ENCODE peak calls at places on chromosomes 4 and X, in nine cellular contexts. One of them, this sample, is unnamed.
A peak's percentile ranks its signal among the peaks of the same experiment; 100 is the strongest.

GRCh38 chr4:117137143-117137542 is 51.8 kb upstream of the TRAM1L1 start:
- DNase-seq in OCI-LY7: no peak
- DNase-seq in mesendoderm: no peak
- DNase-seq in tibial artery: no peak
- DNase-seq in ovary: no peak
- DNase-seq in ascending aorta: no peak
- DNase-seq in mammary epithelial cell: peak; percentile 96
- DNase-seq in CD8-positive, alpha-beta memory T cell: no peak
- DNase-seq in SJSA1: no peak
- DNase-seq in this sample: no peak

GRCh38 chr4:69748176-69748575 is 12.2 kb downstream of the SULT1B1 start:
- DNase-seq in tibial artery: no peak
- DNase-seq in mesendoderm: no peak
- DNase-seq in mammary epithelial cell: peak; percentile 58
- DNase-seq in CD8-positive, alpha-beta memory T cell: no peak
- DNase-seq in ovary: no peak
- DNase-seq in OCI-LY7: no peak
- DNase-seq in ascending aorta: no peak
- DNase-seq in SJSA1: no peak
- DNase-seq in this sample: no peak

GRCh38 chr4:176769519-176769918 is 23.2 kb downstream of the VEGFC start:
- DNase-seq in mammary epithelial cell: peak; percentile 93
- DNase-seq in OCI-LY7: no peak
- DNase-seq in ascending aorta: no peak
- DNase-seq in tibial artery: no peak
- DNase-seq in ovary: no peak
- DNase-seq in SJSA1: peak; percentile 56
- DNase-seq in mesendoderm: no peak
- DNase-seq in CD8-positive, alpha-beta memory T cell: no peak
- DNase-seq in this sample: no peak

GRCh38 chr4:10704050-10704810 is 19.7 kb upstream of the CLNK start:
- DNase-seq in mammary epithelial cell: no peak
- DNase-seq in mesendoderm: no peak
- DNase-seq in OCI-LY7: no peak
- DNase-seq in ovary: no peak
- DNase-seq in SJSA1: no peak
- DNase-seq in CD8-positive, alpha-beta memory T cell: no peak
- DNase-seq in ascending aorta: no peak
- DNase-seq in tibial artery: no peak
- DNase-seq in this sample: no peak

GRCh38 chr4:33133723-33134122 is 2413.6 kb downstream of the PCDH7 start:
- DNase-seq in CD8-positive, alpha-beta memory T cell: no peak
- DNase-seq in mammary epithelial cell: no peak
- DNase-seq in mesendoderm: peak; percentile 44
- DNase-seq in tibial artery: no peak
- DNase-seq in SJSA1: no peak
- DNase-seq in OCI-LY7: no peak
- DNase-seq in ascending aorta: no peak
- DNase-seq in ovary: no peak
- DNase-seq in this sample: no peak

GRCh38 chrX:1480082-1480785 is 27.5 kb upstream of the ASMTL start:
- DNase-seq in mesendoderm: no peak
- DNase-seq in CD8-positive, alpha-beta memory T cell: no peak
- DNase-seq in tibial artery: peak; percentile 8
- DNase-seq in mammary epithelial cell: no peak
- DNase-seq in OCI-LY7: no peak
- DNase-seq in ascending aorta: no peak
- DNase-seq in ovary: no peak
- DNase-seq in SJSA1: peak; percentile 5
- DNase-seq in this sample: no peak

GRCh38 chrX:107674480-107675364 is 46.4 kb downstream of the PRPS1 start:
- DNase-seq in ascending aorta: peak; percentile 59
- DNase-seq in CD8-positive, alpha-beta memory T cell: no peak
- DNase-seq in ovary: peak; percentile 79
- DNase-seq in tibial artery: peak; percentile 88
- DNase-seq in SJSA1: peak; percentile 47
- DNase-seq in OCI-LY7: peak; percentile 11
- DNase-seq in mammary epithelial cell: peak; percentile 63
- DNase-seq in mesendoderm: no peak
- DNase-seq in this sample: peak; percentile 37

GRCh38 chr4:30717208-30718020 is 2.8 kb upstream of the PCDH7 start:
- DNase-seq in ovary: peak; percentile 16
- DNase-seq in tibial artery: peak; percentile 27
- DNase-seq in SJSA1: no peak
- DNase-seq in CD8-positive, alpha-beta memory T cell: peak; percentile 10
- DNase-seq in mesendoderm: no peak
- DNase-seq in mammary epithelial cell: peak; percentile 69
- DNase-seq in ascending aorta: no peak
- DNase-seq in OCI-LY7: no peak
- DNase-seq in this sample: no peak

GRCh38 chrX:101237041-101237440 is 17.5 kb downstream of the DRP2 start:
- DNase-seq in OCI-LY7: no peak
- DNase-seq in SJSA1: no peak
- DNase-seq in mesendoderm: no peak
- DNase-seq in mammary epithelial cell: no peak
- DNase-seq in ovary: no peak
- DNase-seq in ascending aorta: no peak
- DNase-seq in tibial artery: no peak
- DNase-seq in CD8-positive, alpha-beta memory T cell: no peak
- DNase-seq in this sample: no peak

GRCh38 chr4:139655116-139655515 is 10.5 kb upstream of the MGST2 start:
- DNase-seq in CD8-positive, alpha-beta memory T cell: no peak
- DNase-seq in OCI-LY7: peak; percentile 49
- DNase-seq in tibial artery: no peak
- DNase-seq in mesendoderm: peak; percentile 59
- DNase-seq in mammary epithelial cell: peak; percentile 51
- DNase-seq in SJSA1: no peak
- DNase-seq in ascending aorta: no peak
- DNase-seq in ovary: no peak
- DNase-seq in this sample: no peak

GRCh38 chrX:86033385-86033784 is 14.0 kb downstream of the CHM start:
- DNase-seq in ovary: no peak
- DNase-seq in OCI-LY7: no peak
- DNase-seq in ascending aorta: no peak
- DNase-seq in tibial artery: no peak
- DNase-seq in CD8-positive, alpha-beta memory T cell: no peak
- DNase-seq in mammary epithelial cell: no peak
- DNase-seq in SJSA1: no peak
- DNase-seq in mesendoderm: no peak
- DNase-seq in this sample: no peak

GRCh38 chr4:42302348-42302747 is 94.9 kb upstream of the SHISA3 start:
- DNase-seq in ovary: no peak
- DNase-seq in SJSA1: no peak
- DNase-seq in ascending aorta: no peak
- DNase-seq in mammary epithelial cell: no peak
- DNase-seq in mesendoderm: peak; percentile 92
- DNase-seq in OCI-LY7: peak; percentile 42
- DNase-seq in tibial artery: no peak
- DNase-seq in CD8-positive, alpha-beta memory T cell: no peak
- DNase-seq in this sample: no peak

GRCh38 chr4:95546866-95547707 is 1.7 kb downstream of the UNC5C start:
- DNase-seq in tibial artery: no peak
- DNase-seq in mammary epithelial cell: peak; percentile 45
- DNase-seq in mesendoderm: peak; percentile 80
- DNase-seq in CD8-positive, alpha-beta memory T cell: no peak
- DNase-seq in ovary: no peak
- DNase-seq in OCI-LY7: no peak
- DNase-seq in SJSA1: no peak
- DNase-seq in ascending aorta: no peak
- DNase-seq in this sample: no peak

GRCh38 chr4:23153076-23153475 is 460.3 kb downstream of the GBA3 start:
- DNase-seq in mammary epithelial cell: no peak
- DNase-seq in mesendoderm: no peak
- DNase-seq in SJSA1: no peak
- DNase-seq in tibial artery: no peak
- DNase-seq in ovary: no peak
- DNase-seq in OCI-LY7: no peak
- DNase-seq in CD8-positive, alpha-beta memory T cell: no peak
- DNase-seq in ascending aorta: no peak
- DNase-seq in this sample: no peak

GRCh38 chr4:78653655-78654054 is 102.1 kb downstream of the ANXA3 start:
- DNase-seq in ascending aorta: no peak
- DNase-seq in mesendoderm: peak; percentile 21
- DNase-seq in SJSA1: no peak
- DNase-seq in tibial artery: no peak
- DNase-seq in OCI-LY7: peak; percentile 38
- DNase-seq in ovary: no peak
- DNase-seq in mammary epithelial cell: no peak
- DNase-seq in CD8-positive, alpha-beta memory T cell: no peak
- DNase-seq in this sample: no peak

GRCh38 chr4:85784947-85785346 is 310.0 kb downstream of the ARHGAP24 start:
- DNase-seq in CD8-positive, alpha-beta memory T cell: no peak
- DNase-seq in SJSA1: no peak
- DNase-seq in ovary: no peak
- DNase-seq in mammary epithelial cell: no peak
- DNase-seq in ascending aorta: no peak
- DNase-seq in tibial artery: no peak
- DNase-seq in mesendoderm: no peak
- DNase-seq in OCI-LY7: no peak
- DNase-seq in this sample: no peak

GRCh38 chr4:85787133-85787532 is 312.2 kb downstream of the ARHGAP24 start:
- DNase-seq in SJSA1: no peak
- DNase-seq in ascending aorta: no peak
- DNase-seq in tibial artery: no peak
- DNase-seq in mesendoderm: no peak
- DNase-seq in CD8-positive, alpha-beta memory T cell: no peak
- DNase-seq in mammary epithelial cell: peak; percentile 60
- DNase-seq in ovary: no peak
- DNase-seq in OCI-LY7: no peak
- DNase-seq in this sample: no peak

GRCh38 chr4:85783900-85784299 is 308.9 kb downstream of the ARHGAP24 start:
- DNase-seq in OCI-LY7: no peak
- DNase-seq in tibial artery: no peak
- DNase-seq in CD8-positive, alpha-beta memory T cell: no peak
- DNase-seq in ascending aorta: no peak
- DNase-seq in SJSA1: no peak
- DNase-seq in ovary: no peak
- DNase-seq in mammary epithelial cell: no peak
- DNase-seq in mesendoderm: no peak
- DNase-seq in this sample: no peak

GRCh38 chr4:85783483-85783882 is 308.5 kb downstream of the ARHGAP24 start:
- DNase-seq in tibial artery: no peak
- DNase-seq in ascending aorta: no peak
- DNase-seq in CD8-positive, alpha-beta memory T cell: no peak
- DNase-seq in OCI-LY7: peak; percentile 27
- DNase-seq in ovary: no peak
- DNase-seq in mesendoderm: no peak
- DNase-seq in mammary epithelial cell: peak; percentile 16
- DNase-seq in SJSA1: no peak
- DNase-seq in this sample: no peak

DNA sequence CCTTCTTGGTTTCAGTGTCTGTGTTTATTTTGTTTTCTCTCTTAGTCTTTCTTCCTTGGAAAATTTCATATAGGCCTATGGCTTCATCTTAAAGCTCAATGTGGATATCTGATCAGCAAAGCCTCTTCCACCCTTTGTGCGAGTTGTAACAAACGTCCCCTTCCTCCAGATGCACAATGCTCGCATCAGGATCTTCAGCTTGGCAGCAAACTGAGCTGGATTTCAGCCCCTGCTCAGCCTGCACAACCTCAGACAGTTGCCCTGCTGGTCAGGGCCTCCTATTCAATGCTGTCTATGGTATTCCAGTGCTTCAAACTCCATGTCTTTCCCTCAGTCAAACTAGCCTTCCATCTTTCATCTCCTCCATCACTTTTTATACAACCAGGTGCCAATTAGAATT is 309.4 kb downstream of the ARHGAP24 start:
- DNase-seq in SJSA1: no peak
- DNase-seq in ovary: no peak
- DNase-seq in OCI-LY7: no peak
- DNase-seq in tibial artery: no peak
- DNase-seq in CD8-positive, alpha-beta memory T cell: no peak
- DNase-seq in mesendoderm: no peak
- DNase-seq in ascending aorta: no peak
- DNase-seq in mammary epithelial cell: no peak
- DNase-seq in this sample: no peak
- H3K4me1 ChIP-seq in SJSA1: peaks cover 59% of the 10 kb centered on the region
- H3K4me1 ChIP-seq in ovary: peaks cover 12% of the 10 kb centered on the region
- H3K4me1 ChIP-seq in OCI-LY7: peaks cover 38% of the 10 kb centered on the region
- H3K4me1 ChIP-seq in tibial artery: no peaks in the 10 kb centered on the region
- H3K4me1 ChIP-seq in CD8-positive, alpha-beta memory T cell: no peaks in the 10 kb centered on the region
- H3K4me1 ChIP-seq in mesendoderm: no peaks in the 10 kb centered on the region
- H3K4me1 ChIP-seq in ascending aorta: peaks cover 2% of the 10 kb centered on the region
- H3K4me1 ChIP-seq in mammary epithelial cell: peaks cover 6% of the 10 kb centered on the region
- H3K4me1 ChIP-seq in this sample: no peaks in the 10 kb centered on the region

GRCh38 chr4:709348-709747 is 3.7 kb downstream of the PCGF3 start:
- DNase-seq in ascending aorta: no peak
- DNase-seq in mesendoderm: no peak
- DNase-seq in OCI-LY7: no peak
- DNase-seq in SJSA1: no peak
- DNase-seq in tibial artery: no peak
- DNase-seq in CD8-positive, alpha-beta memory T cell: no peak
- DNase-seq in ovary: no peak
- DNase-seq in mammary epithelial cell: no peak
- DNase-seq in this sample: no peak
- H3K27ac ChIP-seq in ascending aorta: no peak overlapping the region
- H3K27ac ChIP-seq in mesendoderm: no peak overlapping the region
- H3K27ac ChIP-seq in OCI-LY7: no peak overlapping the region
- H3K27ac ChIP-seq in SJSA1: no peak overlapping the region
- H3K27ac ChIP-seq in tibial artery: no peak overlapping the region
- H3K27ac ChIP-seq in CD8-positive, alpha-beta memory T cell: no peak overlapping the region
- H3K27ac ChIP-seq in ovary: no peak overlapping the region
- H3K27ac ChIP-seq in mammary epithelial cell: no peak overlapping the region
- H3K27ac ChIP-seq in this sample: no peak overlapping the region

DNA sequence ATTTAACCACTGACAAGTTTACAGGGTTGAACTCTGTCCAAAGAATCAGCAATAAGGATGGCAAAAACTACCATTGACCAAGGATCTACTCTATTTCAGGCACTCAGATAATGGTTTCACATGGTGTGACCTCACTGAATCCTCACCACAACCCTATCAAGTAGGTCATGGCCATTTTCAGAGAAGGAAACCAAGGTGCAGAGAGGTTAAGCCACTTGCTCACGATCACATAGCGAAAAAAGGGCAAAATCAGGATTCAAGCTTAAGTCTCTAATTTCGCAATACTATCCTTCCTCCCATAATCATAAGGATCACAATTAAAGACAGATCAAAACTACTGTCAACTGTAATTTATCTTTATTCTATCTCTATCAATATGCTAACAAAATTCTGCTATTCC is 191.0 kb upstream of the AFF2 start:
- DNase-seq in SJSA1: no peak
- DNase-seq in ascending aorta: no peak
- DNase-seq in mesendoderm: no peak
- DNase-seq in tibial artery: no peak
- DNase-seq in mammary epithelial cell: no peak
- DNase-seq in CD8-positive, alpha-beta memory T cell: no peak
- DNase-seq in OCI-LY7: no peak
- DNase-seq in ovary: no peak
- DNase-seq in this sample: no peak
- H3K4me1 ChIP-seq in SJSA1: no peaks in the 10 kb centered on the region
- H3K4me1 ChIP-seq in ascending aorta: no peaks in the 10 kb centered on the region
- H3K4me1 ChIP-seq in mesendoderm: no peaks in the 10 kb centered on the region
- H3K4me1 ChIP-seq in tibial artery: no peaks in the 10 kb centered on the region
- H3K4me1 ChIP-seq in mammary epithelial cell: no peaks in the 10 kb centered on the region
- H3K4me1 ChIP-seq in CD8-positive, alpha-beta memory T cell: peaks cover 28% of the 10 kb centered on the region
- H3K4me1 ChIP-seq in OCI-LY7: peaks cover 39% of the 10 kb centered on the region
- H3K4me1 ChIP-seq in ovary: no peaks in the 10 kb centered on the region
- H3K4me1 ChIP-seq in this sample: peaks cover 22% of the 10 kb centered on the region

DNA sequence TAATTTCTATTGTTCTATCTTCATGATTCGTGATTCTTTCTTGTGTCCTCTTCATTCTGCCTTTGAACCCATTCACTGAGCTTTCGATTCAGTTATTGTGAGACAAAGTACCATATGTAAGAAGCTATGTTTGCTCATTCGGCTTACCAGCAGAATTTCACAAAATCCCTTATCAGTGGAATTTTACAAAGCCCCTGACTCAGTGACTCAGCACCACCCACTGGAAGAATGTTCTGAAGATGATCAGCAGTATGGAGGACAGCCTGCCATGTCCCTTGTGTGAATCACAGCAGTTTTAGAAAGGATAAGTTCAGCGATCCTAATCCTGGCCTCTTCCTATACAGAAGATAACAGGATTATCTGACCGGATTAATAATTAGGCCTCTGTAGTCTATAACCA is 5.8 kb upstream of the UXT start:
- DNase-seq in mammary epithelial cell: no peak
- DNase-seq in tibial artery: no peak
- DNase-seq in CD8-positive, alpha-beta memory T cell: no peak
- DNase-seq in ascending aorta: no peak
- DNase-seq in mesendoderm: no peak
- DNase-seq in ovary: no peak
- DNase-seq in SJSA1: no peak
- DNase-seq in OCI-LY7: no peak
- DNase-seq in this sample: no peak
- H3K27ac ChIP-seq in mammary epithelial cell: no peak overlapping the region
- H3K27ac ChIP-seq in tibial artery: no peak overlapping the region
- H3K27ac ChIP-seq in CD8-positive, alpha-beta memory T cell: no peak overlapping the region
- H3K27ac ChIP-seq in ascending aorta: no peak overlapping the region
- H3K27ac ChIP-seq in mesendoderm: no peak overlapping the region
- H3K27ac ChIP-seq in ovary: no peak overlapping the region
- H3K27ac ChIP-seq in SJSA1: no peak overlapping the region
- H3K27ac ChIP-seq in OCI-LY7: no peak overlapping the region
- H3K27ac ChIP-seq in this sample: no peak overlapping the region

This sample was measured in effector memory CD4-positive, alpha-beta T cell.